ENCODE peak calls at places on chromosomes 11 and 22, in six cellular contexts. One of them, this sample, is unnamed.

GRCh38 chr22:18031670-18032454 is 7.5 kb upstream of the MICAL3 start:
- DNase-seq in left ventricle myocardium inferior: peak
- DNase-seq in CD8-positive, alpha-beta T cell: no peak
- DNase-seq in coronary artery: no peak
- DNase-seq in ovary: no peak
- DNase-seq in right lobe of liver: no peak
- DNase-seq in this sample: peak

GRCh38 chr11:94593030-94593429 is 25.9 kb downstream of the PIWIL4 start:
- DNase-seq in left ventricle myocardium inferior: no peak
- DNase-seq in CD8-positive, alpha-beta T cell: no peak
- DNase-seq in coronary artery: no peak
- DNase-seq in ovary: no peak
- DNase-seq in right lobe of liver: no peak
- DNase-seq in this sample: no peak

GRCh38 chr11:97224396-97224795 is 834.6 kb downstream of the JRKL start:
- DNase-seq in left ventricle myocardium inferior: no peak
- DNase-seq in CD8-positive, alpha-beta T cell: no peak
- DNase-seq in coronary artery: no peak
- DNase-seq in ovary: no peak
- DNase-seq in right lobe of liver: no peak
- DNase-seq in this sample: no peak

GRCh38 chr11:2699185-2699530 is 636 bp downstream of the KCNQ1OT1 start:
- DNase-seq in left ventricle myocardium inferior: peak
- DNase-seq in CD8-positive, alpha-beta T cell: no peak
- DNase-seq in coronary artery: peak
- DNase-seq in ovary: peak
- DNase-seq in right lobe of liver: peak
- DNase-seq in this sample: no peak

GRCh38 chr11:59097113-59097708 is 9.8 kb upstream of the FAM111B start:
- DNase-seq in left ventricle myocardium inferior: peak
- DNase-seq in CD8-positive, alpha-beta T cell: peak
- DNase-seq in coronary artery: no peak
- DNase-seq in ovary: peak
- DNase-seq in right lobe of liver: no peak
- DNase-seq in this sample: no peak

GRCh38 chr11:74683941-74684481 is 47.2 kb downstream of the CHRDL2 start:
- DNase-seq in left ventricle myocardium inferior: no peak
- DNase-seq in CD8-positive, alpha-beta T cell: no peak
- DNase-seq in coronary artery: peak
- DNase-seq in ovary: no peak
- DNase-seq in right lobe of liver: no peak
- DNase-seq in this sample: peak

GRCh38 chr11:17171916-17172315 is 35.9 kb downstream of the PIK3C2A start:
- DNase-seq in left ventricle myocardium inferior: no peak
- DNase-seq in CD8-positive, alpha-beta T cell: no peak
- DNase-seq in coronary artery: no peak
- DNase-seq in ovary: no peak
- DNase-seq in right lobe of liver: no peak
- DNase-seq in this sample: no peak

GRCh38 chr11:68542617-68543016 is 82.1 kb downstream of the PPP6R3 start:
- DNase-seq in left ventricle myocardium inferior: no peak
- DNase-seq in CD8-positive, alpha-beta T cell: no peak
- DNase-seq in coronary artery: no peak
- DNase-seq in ovary: peak
- DNase-seq in right lobe of liver: no peak
- DNase-seq in this sample: no peak

GRCh38 chr11:128061321-128061871 is 526.0 kb downstream of the ETS1 start:
- DNase-seq in left ventricle myocardium inferior: no peak
- DNase-seq in CD8-positive, alpha-beta T cell: no peak
- DNase-seq in coronary artery: no peak
- DNase-seq in ovary: no peak
- DNase-seq in right lobe of liver: no peak
- DNase-seq in this sample: no peak

GRCh38 chr11:1640076-1640946 is 10.7 kb downstream of the KRTAP5-5 start:
- DNase-seq in left ventricle myocardium inferior: no peak
- DNase-seq in CD8-positive, alpha-beta T cell: peak
- DNase-seq in coronary artery: no peak
- DNase-seq in ovary: no peak
- DNase-seq in right lobe of liver: peak
- DNase-seq in this sample: no peak

GRCh38 chr22:31350410-31350863 is 4.3 kb upstream of the PATZ1 start:
- DNase-seq in left ventricle myocardium inferior: no peak
- DNase-seq in CD8-positive, alpha-beta T cell: no peak
- DNase-seq in coronary artery: no peak
- DNase-seq in ovary: no peak
- DNase-seq in right lobe of liver: peak
- DNase-seq in this sample: no peak

GRCh38 chr22:46501701-46502100 is 35.7 kb downstream of the CELSR1 start:
- DNase-seq in left ventricle myocardium inferior: no peak
- DNase-seq in CD8-positive, alpha-beta T cell: no peak
- DNase-seq in coronary artery: no peak
- DNase-seq in ovary: no peak
- DNase-seq in right lobe of liver: no peak
- DNase-seq in this sample: no peak

GRCh38 chr11:119175493-119176077 is 7.1 kb downstream of the NLRX1 start:
- DNase-seq in left ventricle myocardium inferior: no peak
- DNase-seq in CD8-positive, alpha-beta T cell: no peak
- DNase-seq in coronary artery: no peak
- DNase-seq in ovary: no peak
- DNase-seq in right lobe of liver: no peak
- DNase-seq in this sample: no peak

GRCh38 chr11:18171377-18172000 is 1.1 kb upstream of the MRGPRX4 start:
- DNase-seq in left ventricle myocardium inferior: no peak
- DNase-seq in CD8-positive, alpha-beta T cell: no peak
- DNase-seq in coronary artery: no peak
- DNase-seq in ovary: no peak
- DNase-seq in right lobe of liver: peak
- DNase-seq in this sample: no peak

GRCh38 chr22:27391092-27391770 is 410.3 kb downstream of the MN1 start:
- DNase-seq in left ventricle myocardium inferior: peak
- DNase-seq in CD8-positive, alpha-beta T cell: no peak
- DNase-seq in coronary artery: peak
- DNase-seq in ovary: peak
- DNase-seq in right lobe of liver: no peak
- DNase-seq in this sample: no peak

GRCh38 chr11:125375146-125375545 is 120.9 kb downstream of the FEZ1 start:
- DNase-seq in left ventricle myocardium inferior: no peak
- DNase-seq in CD8-positive, alpha-beta T cell: no peak
- DNase-seq in coronary artery: no peak
- DNase-seq in ovary: no peak
- DNase-seq in right lobe of liver: no peak
- DNase-seq in this sample: no peak

GRCh38 chr11:109644158-109644557 is 222.2 kb downstream of the C11orf87 start:
- DNase-seq in left ventricle myocardium inferior: peak
- DNase-seq in CD8-positive, alpha-beta T cell: no peak
- DNase-seq in coronary artery: no peak
- DNase-seq in ovary: no peak
- DNase-seq in right lobe of liver: no peak
- DNase-seq in this sample: peak

GRCh38 chr11:109641549-109641948 is 219.6 kb downstream of the C11orf87 start:
- DNase-seq in left ventricle myocardium inferior: no peak
- DNase-seq in CD8-positive, alpha-beta T cell: no peak
- DNase-seq in coronary artery: no peak
- DNase-seq in ovary: no peak
- DNase-seq in right lobe of liver: no peak
- DNase-seq in this sample: no peak
- TF ChIP-seq CTCF in left ventricle myocardium inferior: no peak
- TF ChIP-seq CTCF in CD8-positive, alpha-beta T cell: no peak
- TF ChIP-seq CTCF in coronary artery: no peak
- TF ChIP-seq CTCF in ovary: no peak
- TF ChIP-seq CTCF in right lobe of liver: no peak
- TF ChIP-seq CTCF in this sample: no peak

DNA sequence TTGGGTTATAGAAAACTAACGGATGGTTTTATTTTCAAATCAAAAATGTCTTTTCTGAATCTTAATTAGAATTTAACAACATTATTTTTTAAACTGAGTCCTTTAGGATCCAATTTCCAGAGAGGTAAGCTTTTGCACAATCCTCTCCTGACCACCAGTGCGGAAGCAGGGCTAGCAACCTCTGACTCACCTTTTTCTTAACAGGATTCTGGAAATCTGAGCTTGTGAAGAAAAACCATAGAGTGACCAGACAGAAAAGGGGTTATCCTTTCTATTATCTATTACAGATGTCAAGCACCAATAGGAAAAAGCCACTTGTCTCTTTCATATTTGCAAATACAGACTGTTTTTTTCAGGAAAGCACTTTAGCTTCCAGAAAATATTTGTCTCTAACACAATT is 25.3 kb downstream of the ALG9 start:
- DNase-seq in left ventricle myocardium inferior: no peak
- DNase-seq in CD8-positive, alpha-beta T cell: no peak
- DNase-seq in coronary artery: no peak
- DNase-seq in ovary: no peak
- DNase-seq in right lobe of liver: no peak
- DNase-seq in this sample: no peak
- H3K27ac ChIP-seq in left ventricle myocardium inferior: no peak
- H3K27ac ChIP-seq in CD8-positive, alpha-beta T cell: no peak
- H3K27ac ChIP-seq in coronary artery: no peak
- H3K27ac ChIP-seq in ovary: no peak
- H3K27ac ChIP-seq in right lobe of liver: no peak
- H3K27ac ChIP-seq in this sample: no peak

GRCh38 chr22:39463277-39463676 is 6.5 kb downstream of the MGAT3 start:
- DNase-seq in left ventricle myocardium inferior: no peak
- DNase-seq in CD8-positive, alpha-beta T cell: no peak
- DNase-seq in coronary artery: no peak
- DNase-seq in ovary: no peak
- DNase-seq in right lobe of liver: peak
- DNase-seq in this sample: no peak

GRCh38 chr22:39463931-39464390 is 7.1 kb downstream of the MGAT3 start:
- DNase-seq in left ventricle myocardium inferior: no peak
- DNase-seq in CD8-positive, alpha-beta T cell: no peak
- DNase-seq in coronary artery: no peak
- DNase-seq in ovary: no peak
- DNase-seq in right lobe of liver: peak
- DNase-seq in this sample: peak

GRCh38 chr22:39459681-39460080 is 2.9 kb downstream of the MGAT3 start:
- DNase-seq in left ventricle myocardium inferior: no peak
- DNase-seq in CD8-positive, alpha-beta T cell: no peak
- DNase-seq in coronary artery: no peak
- DNase-seq in ovary: no peak
- DNase-seq in right lobe of liver: no peak
- DNase-seq in this sample: no peak

GRCh38 chr22:39466228-39467006 is 9.6 kb downstream of the MGAT3 start:
- DNase-seq in left ventricle myocardium inferior: no peak
- DNase-seq in CD8-positive, alpha-beta T cell: no peak
- DNase-seq in coronary artery: no peak
- DNase-seq in ovary: no peak
- DNase-seq in right lobe of liver: no peak
- DNase-seq in this sample: no peak

DNA sequence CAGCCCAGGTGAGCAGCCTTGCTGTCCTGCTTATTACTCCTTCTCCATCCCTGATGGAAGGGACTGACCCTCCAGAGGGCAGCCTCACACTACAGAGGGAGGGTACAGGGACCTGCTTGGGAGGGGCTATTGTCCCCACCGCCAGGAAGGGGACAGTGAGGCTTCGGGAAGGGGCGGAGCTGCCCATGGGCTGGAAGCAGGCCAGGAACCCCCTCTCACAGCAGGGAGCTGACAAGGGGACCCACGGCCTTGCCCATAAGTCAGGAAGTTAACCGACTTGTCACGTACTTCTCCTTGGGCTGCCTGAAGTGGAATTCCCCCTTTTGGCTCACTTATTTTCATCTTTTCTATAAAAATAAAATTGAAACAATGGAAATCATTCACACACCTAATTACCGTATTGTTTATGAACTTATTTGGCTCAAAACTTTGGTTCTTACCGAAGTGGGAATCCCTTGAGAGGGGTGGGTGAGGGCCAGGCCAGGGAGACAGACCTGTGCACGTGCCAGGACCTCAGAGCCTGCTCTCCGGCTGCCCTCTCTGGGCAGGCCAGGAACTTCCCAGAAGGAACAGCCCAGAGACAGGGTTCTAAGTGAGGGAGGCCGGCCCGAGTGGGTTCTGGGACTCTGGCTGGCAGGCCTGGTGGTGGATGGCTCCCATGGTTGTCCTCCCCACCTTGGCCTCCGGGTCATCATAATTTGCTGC is 5.8 kb downstream of the MGAT3 start:
- DNase-seq in left ventricle myocardium inferior: peak
- DNase-seq in CD8-positive, alpha-beta T cell: no peak
- DNase-seq in coronary artery: no peak
- DNase-seq in ovary: no peak
- DNase-seq in right lobe of liver: peak
- DNase-seq in this sample: no peak
- TF ChIP-seq CTCF in left ventricle myocardium inferior: peak
- TF ChIP-seq CTCF in CD8-positive, alpha-beta T cell: no peak
- TF ChIP-seq CTCF in coronary artery: no peak
- TF ChIP-seq CTCF in ovary: no peak
- TF ChIP-seq CTCF in right lobe of liver: no peak
- TF ChIP-seq CTCF in this sample: no peak

GRCh38 chr11:67118059-67118766 is 850 bp upstream of the KDM2A start:
- DNase-seq in left ventricle myocardium inferior: peak
- DNase-seq in CD8-positive, alpha-beta T cell: peak
- DNase-seq in coronary artery: no peak
- DNase-seq in ovary: peak
- DNase-seq in right lobe of liver: peak
- DNase-seq in this sample: no peak

GRCh38 chr11:67119577-67120391 is 721 bp downstream of the KDM2A start:
- DNase-seq in left ventricle myocardium inferior: no peak
- DNase-seq in CD8-positive, alpha-beta T cell: peak
- DNase-seq in coronary artery: no peak
- DNase-seq in ovary: peak
- DNase-seq in right lobe of liver: peak
- DNase-seq in this sample: peak

GRCh38 chr11:67118801-67119576 is at the start of gene KDM2A:
- DNase-seq in left ventricle myocardium inferior: peak
- DNase-seq in CD8-positive, alpha-beta T cell: peak
- DNase-seq in coronary artery: peak
- DNase-seq in ovary: peak
- DNase-seq in right lobe of liver: peak
- DNase-seq in this sample: peak

GRCh38 chr11:67120456-67120855 is 1.4 kb downstream of the KDM2A start:
- DNase-seq in left ventricle myocardium inferior: no peak
- DNase-seq in CD8-positive, alpha-beta T cell: no peak
- DNase-seq in coronary artery: no peak
- DNase-seq in ovary: no peak
- DNase-seq in right lobe of liver: peak
- DNase-seq in this sample: no peak

DNA sequence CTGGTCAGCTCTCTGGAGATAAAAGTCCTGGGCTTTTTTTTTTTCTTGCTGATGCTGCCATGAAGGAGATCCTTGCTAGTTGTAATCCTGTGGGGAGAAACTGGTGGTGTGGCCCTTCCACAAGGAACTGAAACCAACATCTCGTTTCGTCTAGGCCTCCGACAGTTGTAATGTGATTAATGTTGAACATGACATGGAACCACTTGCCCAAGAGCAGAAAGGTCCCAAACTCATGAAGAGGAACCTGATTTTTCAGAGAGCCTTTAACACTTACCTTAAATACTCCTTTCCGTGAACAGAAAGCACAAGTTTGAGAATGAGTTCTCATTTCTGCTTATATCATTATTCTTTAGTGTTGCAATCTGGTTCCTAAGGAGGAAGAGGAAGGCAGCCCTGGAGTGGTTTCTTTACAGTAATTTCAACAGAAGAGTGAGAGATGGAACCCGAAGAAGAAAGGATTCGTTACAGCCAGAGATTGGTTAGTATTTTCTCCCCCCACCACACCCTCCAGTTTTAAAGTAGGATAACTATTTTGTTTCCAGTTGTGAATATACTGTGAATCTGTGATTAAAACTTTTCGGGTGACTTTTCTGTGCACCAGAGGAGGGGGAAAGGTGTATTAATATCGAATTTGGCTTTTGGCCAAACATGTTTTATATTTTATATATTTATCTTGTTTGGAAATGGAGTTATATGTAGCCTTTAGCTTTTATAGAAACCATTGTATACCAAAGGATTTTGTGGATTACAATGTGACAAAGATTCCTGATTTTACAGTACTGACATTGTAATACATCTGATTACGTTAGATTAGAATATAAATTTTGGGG is 2.0 kb downstream of the KDM2A start:
- DNase-seq in left ventricle myocardium inferior: no peak
- DNase-seq in CD8-positive, alpha-beta T cell: no peak
- DNase-seq in coronary artery: no peak
- DNase-seq in ovary: no peak
- DNase-seq in right lobe of liver: peak
- DNase-seq in this sample: peak
- H3K27ac ChIP-seq in left ventricle myocardium inferior: peak
- H3K27ac ChIP-seq in CD8-positive, alpha-beta T cell: peak
- H3K27ac ChIP-seq in coronary artery: peak
- H3K27ac ChIP-seq in ovary: no peak
- H3K27ac ChIP-seq in right lobe of liver: peak
- H3K27ac ChIP-seq in this sample: no peak

This sample was measured in dorsolateral prefrontal cortex.